ENCODE peak calls at places on chromosomes 7 and 10, in eight cellular contexts. L is foreskin keratinocyte, T is GM10248, G is dorsolateral prefrontal cortex, E is thoracic aorta, R is progenitor cell of endocrine pancreas, J is heart left ventricle, K is Calu3. Q is an unnamed sample.

GRCh38 chr10:73131295-73131694 is 21.0 kb downstream of the NUDT13 start:
- DNase-seq in J (no peak), R (no peak), T (no peak), L (peak), K (no peak), G (no peak), E (no peak), Q (no peak)

GRCh38 chr7:112898432-112899290 is 108.5 kb upstream of the TMEM168 start:
- DNase-seq in J (peak), R (peak), E (no peak), L (peak), G (no peak), T (peak), K (peak), Q (peak)

GRCh38 chr7:15399446-15399845 is 162.4 kb downstream of the AGMO start:
- DNase-seq in L (no peak), R (no peak), J (no peak), T (no peak), E (no peak), K (no peak), G (no peak), Q (no peak)

GRCh38 chr10:125407000-125407502 is 246.7 kb upstream of the CTBP2 start:
- DNase-seq in T (no peak), K (peak), J (no peak), R (no peak), G (no peak), E (no peak), L (peak), Q (no peak)

GRCh38 chr7:99102361-99102760 is 41.5 kb downstream of the SMURF1 start:
- DNase-seq in T (no peak), R (no peak), L (no peak), K (no peak), J (no peak), G (no peak), E (no peak), Q (no peak)

GRCh38 chr7:117458977-117459583 is 20.7 kb upstream of the CFTR start:
- DNase-seq in K (no peak), G (no peak), J (no peak), L (no peak), R (no peak), E (no peak), T (peak), Q (no peak)

GRCh38 chr10:80659284-80659683 is 121.6 kb downstream of the SH2D4B start:
- DNase-seq in K (no peak), E (no peak), J (no peak), G (no peak), T (no peak), L (no peak), R (no peak), Q (no peak)

GRCh38 chr10:96046546-96046945 is 3.2 kb downstream of the CCNJ start:
- DNase-seq in E (no peak), J (no peak), R (no peak), L (no peak), T (no peak), G (no peak), K (no peak), Q (no peak)

GRCh38 chr10:99329238-99329890 is at the start of gene CNNM1:
- DNase-seq in T (peak), J (no peak), G (peak), R (peak), E (no peak), L (no peak), K (peak), Q (peak)

GRCh38 chr7:151798851-151799428 is 78.0 kb downstream of the PRKAG2 start:
- DNase-seq in E (no peak), L (no peak), G (no peak), T (no peak), J (no peak), K (no peak), R (no peak), Q (no peak)

GRCh38 chr10:79050896-79051555 is 17.7 kb upstream of the ZMIZ1 start:
- DNase-seq in R (no peak), G (no peak), T (no peak), J (no peak), E (no peak), K (no peak), L (no peak), Q (no peak)

GRCh38 chr10:81838950-81839349 is 36.0 kb upstream of the NRG3 start:
- DNase-seq in T (no peak), R (no peak), E (no peak), L (no peak), K (peak), G (no peak), J (no peak), Q (peak)

GRCh38 chr10:81848514-81848913 is 26.5 kb upstream of the NRG3 start:
- DNase-seq in T (no peak), G (no peak), E (no peak), K (no peak), J (no peak), L (no peak), R (no peak), Q (no peak)

GRCh38 chr10:81848931-81849330 is 26.1 kb upstream of the NRG3 start:
- DNase-seq in T (no peak), R (no peak), J (no peak), G (no peak), E (no peak), L (no peak), K (no peak), Q (no peak)

GRCh38 chr10:81847675-81848074 is 27.3 kb upstream of the NRG3 start:
- DNase-seq in T (no peak), E (no peak), G (no peak), L (no peak), J (no peak), K (no peak), R (no peak), Q (no peak)

DNA sequence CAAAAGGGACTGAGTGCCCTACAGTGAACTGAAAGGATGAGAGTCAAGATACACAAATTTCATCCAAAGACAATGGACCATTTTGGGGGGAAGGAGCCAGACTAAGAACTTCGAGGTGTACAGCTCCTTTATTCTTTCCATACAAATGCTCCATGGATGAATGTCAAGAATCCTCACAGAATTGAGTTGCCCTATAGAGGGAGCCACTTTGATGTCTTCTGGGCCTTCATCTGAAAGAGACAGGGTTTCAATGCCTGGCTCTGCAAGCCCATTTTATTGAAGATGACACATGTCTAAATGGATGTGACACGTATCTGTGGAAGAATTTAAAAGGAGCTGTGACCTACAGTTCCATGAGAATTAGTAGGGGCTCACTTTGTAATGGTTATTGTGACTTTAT is 32.0 kb upstream of the NRG3 start:
- DNase-seq in R (no peak), K (peak), E (no peak), L (no peak), J (no peak), T (no peak), G (no peak), Q (no peak)
- TF ChIP-seq CTCF in R (no peak), K (peak), E (no peak), L (no peak), J (no peak), T (no peak), G (no peak), Q (no peak)

DNA sequence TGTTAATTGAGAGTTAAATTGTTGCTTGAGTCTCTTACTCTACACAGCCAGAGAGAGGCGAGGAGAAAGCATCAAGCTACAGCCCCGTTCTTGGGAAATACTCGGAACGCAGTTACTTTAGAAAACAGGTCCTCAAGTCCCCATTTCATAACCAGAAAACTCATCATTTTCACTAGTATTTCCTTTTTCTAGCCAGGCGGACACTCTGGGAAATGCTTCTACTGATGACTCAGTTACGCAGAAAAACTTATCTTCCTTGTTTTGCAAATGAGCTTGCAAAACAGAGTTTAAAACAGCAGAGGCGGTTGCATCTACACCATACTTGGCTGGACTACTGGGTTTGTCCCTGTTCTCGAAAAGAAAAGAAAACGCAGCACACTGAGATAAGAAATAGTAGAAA is 111.4 kb upstream of the FGFR2 start:
- DNase-seq in K (no peak), T (no peak), R (no peak), L (no peak), G (no peak), J (no peak), E (no peak), Q (no peak)
- TF ChIP-seq CTCF in K (no peak), T (no peak), R (no peak), L (no peak), G (no peak), J (no peak), E (no peak), Q (no peak)

GRCh38 chr10:85668522-85668921 is 698.1 kb downstream of the GRID1 start:
- DNase-seq in G (no peak), T (no peak), J (no peak), L (no peak), E (no peak), R (no peak), K (no peak), Q (no peak)
- TF ChIP-seq CTCF in G (no peak), T (no peak), J (no peak), L (no peak), E (no peak), R (no peak), K (no peak), Q (no peak)

GRCh38 chr10:82150123-82150900 is 275.3 kb downstream of the NRG3 start:
- DNase-seq in K (peak), L (no peak), T (peak), E (no peak), R (peak), G (no peak), J (peak), Q (peak)
- TF ChIP-seq CTCF in K (peak), L (no peak), T (peak), E (no peak), R (peak), G (peak), J (no peak), Q (peak)

GRCh38 chr7:3725145-3725544 is 424.1 kb downstream of the SDK1 start:
- DNase-seq in R (no peak), T (no peak), L (no peak), G (no peak), J (no peak), E (no peak), K (no peak), Q (no peak)

GRCh38 chr7:3725660-3726059 is 424.6 kb downstream of the SDK1 start:
- DNase-seq in E (no peak), K (no peak), L (no peak), R (no peak), J (no peak), T (no peak), G (no peak), Q (no peak)

GRCh38 chr7:3721422-3721821 is 420.4 kb downstream of the SDK1 start:
- DNase-seq in R (no peak), E (no peak), L (no peak), J (no peak), G (no peak), T (no peak), K (no peak), Q (no peak)

DNA sequence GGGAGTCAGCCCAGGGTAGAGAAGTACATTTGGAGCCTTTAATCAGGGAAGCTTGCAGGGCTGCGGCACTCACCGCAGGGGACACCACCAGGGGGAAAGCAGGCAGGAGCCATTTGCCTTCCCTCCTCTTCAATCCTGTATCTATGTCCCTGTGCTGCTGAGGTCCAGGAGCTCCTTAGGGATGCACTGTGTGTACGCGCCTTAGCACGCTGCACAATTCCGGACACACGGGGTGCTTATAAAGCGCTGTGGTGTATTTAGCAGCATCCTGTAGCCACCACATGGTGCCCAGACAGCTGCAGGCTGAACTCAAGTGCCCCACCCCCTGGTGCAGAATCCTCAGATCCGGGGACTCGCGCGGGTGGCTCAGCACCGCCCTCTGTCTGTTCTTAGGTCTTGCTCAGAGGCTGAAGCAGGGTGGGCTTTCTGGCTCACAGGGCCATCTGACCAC is 421.4 kb downstream of the SDK1 start:
- DNase-seq in T (no peak), R (no peak), G (no peak), J (no peak), E (no peak), K (no peak), L (no peak), Q (peak)
- TF ChIP-seq CTCF in T (no peak), R (peak), G (peak), J (no peak), E (peak), K (no peak), L (peak), Q (no peak)

GRCh38 chr7:69568266-69568665 is 30.0 kb upstream of the AUTS2 start:
- DNase-seq in E (no peak), L (peak), J (no peak), K (no peak), G (no peak), T (no peak), R (no peak), Q (no peak)
- TF ChIP-seq CTCF in E (no peak), L (no peak), J (no peak), K (no peak), G (no peak), T (no peak), R (no peak), Q (no peak)

DNA sequence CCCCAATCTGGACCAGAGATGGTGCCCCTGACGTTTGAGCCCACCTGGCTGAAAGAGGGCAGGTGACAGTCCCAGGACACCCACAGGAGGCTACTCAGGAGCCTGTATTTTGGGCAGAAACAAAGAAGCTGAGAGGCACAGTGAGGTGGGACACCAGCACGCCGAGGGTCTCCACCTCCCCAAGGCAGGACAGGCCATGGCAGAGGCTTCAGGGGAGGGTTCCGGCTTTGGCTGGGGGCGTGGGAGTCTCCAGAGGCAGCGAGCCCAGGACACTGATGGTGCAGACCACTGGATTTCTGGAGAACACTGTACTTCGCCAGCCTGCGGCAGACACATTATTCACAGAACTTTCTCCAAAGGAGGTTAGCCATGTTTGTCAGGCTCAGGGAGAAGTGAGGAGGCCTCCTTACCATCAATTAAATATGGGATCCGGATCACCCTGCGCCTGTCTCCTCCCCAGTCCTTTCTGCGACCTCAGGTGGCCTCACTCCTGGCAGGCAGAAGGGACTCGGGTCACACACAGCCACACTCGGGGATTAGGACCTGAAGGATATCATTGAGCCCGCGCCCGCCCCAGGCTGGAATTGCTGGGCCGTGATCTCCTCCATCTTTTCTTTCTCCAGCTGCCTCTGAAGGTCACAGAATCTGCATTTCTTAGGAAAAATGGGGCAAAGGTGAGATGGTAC is 98.3 kb downstream of the MKI67 start:
- DNase-seq in T (no peak), G (no peak), J (no peak), R (no peak), L (no peak), E (no peak), K (no peak), Q (no peak)
- TF ChIP-seq CTCF in T (no peak), G (no peak), J (no peak), R (no peak), L (no peak), E (no peak), K (no peak), Q (no peak)

DNA sequence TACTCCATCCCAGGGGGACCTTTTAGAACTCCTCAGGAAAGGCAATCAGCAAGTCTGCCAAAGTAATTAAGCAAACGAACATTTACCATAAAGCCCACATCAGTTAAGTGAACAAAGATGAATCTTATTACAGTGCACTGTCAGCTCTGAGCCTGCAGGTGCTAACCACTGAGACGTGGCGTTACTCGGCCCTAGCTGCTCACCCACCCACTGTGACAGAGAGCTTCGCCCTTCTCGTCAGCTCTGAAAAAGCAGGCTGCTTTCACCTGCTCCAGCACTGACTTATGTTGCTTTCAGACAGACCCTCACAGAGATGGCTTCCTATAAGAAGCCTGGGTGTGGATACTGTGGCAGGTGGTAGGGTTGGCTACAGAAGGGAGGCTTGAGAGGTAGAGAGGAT is 57.7 kb upstream of the KCNIP2 start:
- DNase-seq in R (no peak), J (no peak), L (no peak), K (no peak), G (no peak), T (peak), E (no peak), Q (no peak)
- TF ChIP-seq CTCF in R (no peak), J (no peak), L (no peak), K (no peak), G (no peak), T (peak), E (no peak), Q (no peak)